ENCODE peak calls at places on chromosome 16, in nine cellular contexts. One of them, this sample, is unnamed.

GRCh38 chr16:4704913-4705312 is 11.6 kb downstream of the NUDT16L1 start:
- DNase-seq in activated naive CD8-positive, alpha-beta T cell treated with anti-CD3 and anti-CD28 coated beads, Interleukin-2, amount 50 U/mL, for 16 hours: no peak
- DNase-seq in stimulated activated CD4-positive, alpha-beta T cell treated with anti-CD3 and anti-CD28 coated beads, TNF-alpha, amount 100 ng/mL, for 4 hours: no peak
- DNase-seq in NCI-H69: no peak
- DNase-seq in activated CD4-positive, CD25-positive, alpha-beta regulatory T cell treated with anti-CD3 and anti-CD28 coated beads, Interleukin-2, amount 50 U/mL, for 16 hours: no peak
- DNase-seq in left kidney: no peak
- DNase-seq in HT1080: no peak
- DNase-seq in T-helper 2 cell: no peak
- DNase-seq in nucleus accumbens: no peak
- DNase-seq in this sample: no peak

GRCh38 chr16:2846511-2847310 is 11.3 kb downstream of the PRSS22 start:
- DNase-seq in nucleus accumbens: no peak
- DNase-seq in NCI-H69: no peak
- DNase-seq in T-helper 2 cell: no peak
- DNase-seq in left kidney: no peak
- DNase-seq in stimulated activated CD4-positive, alpha-beta T cell treated with anti-CD3 and anti-CD28 coated beads, TNF-alpha, amount 100 ng/mL, for 4 hours: no peak
- DNase-seq in HT1080: peak
- DNase-seq in activated naive CD8-positive, alpha-beta T cell treated with anti-CD3 and anti-CD28 coated beads, Interleukin-2, amount 50 U/mL, for 16 hours: no peak
- DNase-seq in activated CD4-positive, CD25-positive, alpha-beta regulatory T cell treated with anti-CD3 and anti-CD28 coated beads, Interleukin-2, amount 50 U/mL, for 16 hours: no peak
- DNase-seq in this sample: no peak

GRCh38 chr16:28191364-28191985 is 20.3 kb downstream of the XPO6 start:
- DNase-seq in nucleus accumbens: no peak
- DNase-seq in activated CD4-positive, CD25-positive, alpha-beta regulatory T cell treated with anti-CD3 and anti-CD28 coated beads, Interleukin-2, amount 50 U/mL, for 16 hours: no peak
- DNase-seq in stimulated activated CD4-positive, alpha-beta T cell treated with anti-CD3 and anti-CD28 coated beads, TNF-alpha, amount 100 ng/mL, for 4 hours: no peak
- DNase-seq in left kidney: peak
- DNase-seq in NCI-H69: peak
- DNase-seq in activated naive CD8-positive, alpha-beta T cell treated with anti-CD3 and anti-CD28 coated beads, Interleukin-2, amount 50 U/mL, for 16 hours: no peak
- DNase-seq in HT1080: no peak
- DNase-seq in T-helper 2 cell: no peak
- DNase-seq in this sample: no peak

GRCh38 chr16:12767897-12768296 is 35.8 kb downstream of the CPPED1 start:
- DNase-seq in NCI-H69: no peak
- DNase-seq in nucleus accumbens: no peak
- DNase-seq in HT1080: no peak
- DNase-seq in activated naive CD8-positive, alpha-beta T cell treated with anti-CD3 and anti-CD28 coated beads, Interleukin-2, amount 50 U/mL, for 16 hours: no peak
- DNase-seq in activated CD4-positive, CD25-positive, alpha-beta regulatory T cell treated with anti-CD3 and anti-CD28 coated beads, Interleukin-2, amount 50 U/mL, for 16 hours: no peak
- DNase-seq in stimulated activated CD4-positive, alpha-beta T cell treated with anti-CD3 and anti-CD28 coated beads, TNF-alpha, amount 100 ng/mL, for 4 hours: no peak
- DNase-seq in left kidney: no peak
- DNase-seq in T-helper 2 cell: no peak
- DNase-seq in this sample: no peak

GRCh38 chr16:28218109-28218508 is 6.3 kb upstream of the XPO6 start:
- DNase-seq in NCI-H69: peak
- DNase-seq in activated naive CD8-positive, alpha-beta T cell treated with anti-CD3 and anti-CD28 coated beads, Interleukin-2, amount 50 U/mL, for 16 hours: peak
- DNase-seq in HT1080: peak
- DNase-seq in left kidney: no peak
- DNase-seq in nucleus accumbens: no peak
- DNase-seq in stimulated activated CD4-positive, alpha-beta T cell treated with anti-CD3 and anti-CD28 coated beads, TNF-alpha, amount 100 ng/mL, for 4 hours: peak
- DNase-seq in activated CD4-positive, CD25-positive, alpha-beta regulatory T cell treated with anti-CD3 and anti-CD28 coated beads, Interleukin-2, amount 50 U/mL, for 16 hours: peak
- DNase-seq in T-helper 2 cell: peak
- DNase-seq in this sample: no peak

GRCh38 chr16:15502041-15502725 is 67.8 kb downstream of the BMERB1 start:
- DNase-seq in stimulated activated CD4-positive, alpha-beta T cell treated with anti-CD3 and anti-CD28 coated beads, TNF-alpha, amount 100 ng/mL, for 4 hours: no peak
- DNase-seq in activated naive CD8-positive, alpha-beta T cell treated with anti-CD3 and anti-CD28 coated beads, Interleukin-2, amount 50 U/mL, for 16 hours: no peak
- DNase-seq in activated CD4-positive, CD25-positive, alpha-beta regulatory T cell treated with anti-CD3 and anti-CD28 coated beads, Interleukin-2, amount 50 U/mL, for 16 hours: no peak
- DNase-seq in NCI-H69: no peak
- DNase-seq in HT1080: peak
- DNase-seq in nucleus accumbens: no peak
- DNase-seq in T-helper 2 cell: no peak
- DNase-seq in left kidney: peak
- DNase-seq in this sample: no peak

GRCh38 chr16:12538667-12539081 is 265.0 kb downstream of the CPPED1 start:
- DNase-seq in HT1080: no peak
- DNase-seq in left kidney: no peak
- DNase-seq in T-helper 2 cell: no peak
- DNase-seq in stimulated activated CD4-positive, alpha-beta T cell treated with anti-CD3 and anti-CD28 coated beads, TNF-alpha, amount 100 ng/mL, for 4 hours: no peak
- DNase-seq in activated CD4-positive, CD25-positive, alpha-beta regulatory T cell treated with anti-CD3 and anti-CD28 coated beads, Interleukin-2, amount 50 U/mL, for 16 hours: no peak
- DNase-seq in NCI-H69: peak
- DNase-seq in nucleus accumbens: no peak
- DNase-seq in activated naive CD8-positive, alpha-beta T cell treated with anti-CD3 and anti-CD28 coated beads, Interleukin-2, amount 50 U/mL, for 16 hours: no peak
- DNase-seq in this sample: no peak

GRCh38 chr16:794091-794842 is 5.8 kb downstream of the CHTF18 start:
- DNase-seq in activated naive CD8-positive, alpha-beta T cell treated with anti-CD3 and anti-CD28 coated beads, Interleukin-2, amount 50 U/mL, for 16 hours: no peak
- DNase-seq in activated CD4-positive, CD25-positive, alpha-beta regulatory T cell treated with anti-CD3 and anti-CD28 coated beads, Interleukin-2, amount 50 U/mL, for 16 hours: no peak
- DNase-seq in left kidney: no peak
- DNase-seq in stimulated activated CD4-positive, alpha-beta T cell treated with anti-CD3 and anti-CD28 coated beads, TNF-alpha, amount 100 ng/mL, for 4 hours: no peak
- DNase-seq in nucleus accumbens: no peak
- DNase-seq in NCI-H69: no peak
- DNase-seq in HT1080: no peak
- DNase-seq in T-helper 2 cell: no peak
- DNase-seq in this sample: no peak

GRCh38 chr16:89330177-89330856 is 112.8 kb downstream of the ZNF778 start:
- DNase-seq in left kidney: no peak
- DNase-seq in NCI-H69: peak
- DNase-seq in T-helper 2 cell: peak
- DNase-seq in nucleus accumbens: no peak
- DNase-seq in stimulated activated CD4-positive, alpha-beta T cell treated with anti-CD3 and anti-CD28 coated beads, TNF-alpha, amount 100 ng/mL, for 4 hours: no peak
- DNase-seq in activated CD4-positive, CD25-positive, alpha-beta regulatory T cell treated with anti-CD3 and anti-CD28 coated beads, Interleukin-2, amount 50 U/mL, for 16 hours: no peak
- DNase-seq in HT1080: peak
- DNase-seq in activated naive CD8-positive, alpha-beta T cell treated with anti-CD3 and anti-CD28 coated beads, Interleukin-2, amount 50 U/mL, for 16 hours: no peak
- DNase-seq in this sample: no peak

GRCh38 chr16:12729448-12729847 is 74.2 kb downstream of the CPPED1 start:
- DNase-seq in HT1080: peak
- DNase-seq in nucleus accumbens: no peak
- DNase-seq in activated naive CD8-positive, alpha-beta T cell treated with anti-CD3 and anti-CD28 coated beads, Interleukin-2, amount 50 U/mL, for 16 hours: no peak
- DNase-seq in left kidney: no peak
- DNase-seq in stimulated activated CD4-positive, alpha-beta T cell treated with anti-CD3 and anti-CD28 coated beads, TNF-alpha, amount 100 ng/mL, for 4 hours: no peak
- DNase-seq in activated CD4-positive, CD25-positive, alpha-beta regulatory T cell treated with anti-CD3 and anti-CD28 coated beads, Interleukin-2, amount 50 U/mL, for 16 hours: no peak
- DNase-seq in NCI-H69: no peak
- DNase-seq in T-helper 2 cell: no peak
- DNase-seq in this sample: no peak

GRCh38 chr16:79211581-79211980 is 389.0 kb downstream of the MAF start:
- DNase-seq in HT1080: no peak
- DNase-seq in stimulated activated CD4-positive, alpha-beta T cell treated with anti-CD3 and anti-CD28 coated beads, TNF-alpha, amount 100 ng/mL, for 4 hours: no peak
- DNase-seq in T-helper 2 cell: no peak
- DNase-seq in activated naive CD8-positive, alpha-beta T cell treated with anti-CD3 and anti-CD28 coated beads, Interleukin-2, amount 50 U/mL, for 16 hours: no peak
- DNase-seq in nucleus accumbens: peak
- DNase-seq in NCI-H69: no peak
- DNase-seq in activated CD4-positive, CD25-positive, alpha-beta regulatory T cell treated with anti-CD3 and anti-CD28 coated beads, Interleukin-2, amount 50 U/mL, for 16 hours: no peak
- DNase-seq in left kidney: no peak
- DNase-seq in this sample: no peak

GRCh38 chr16:8588703-8589292 is 1.5 kb downstream of the TMEM114 start:
- DNase-seq in activated naive CD8-positive, alpha-beta T cell treated with anti-CD3 and anti-CD28 coated beads, Interleukin-2, amount 50 U/mL, for 16 hours: no peak
- DNase-seq in nucleus accumbens: no peak
- DNase-seq in NCI-H69: peak
- DNase-seq in T-helper 2 cell: no peak
- DNase-seq in left kidney: no peak
- DNase-seq in HT1080: no peak
- DNase-seq in activated CD4-positive, CD25-positive, alpha-beta regulatory T cell treated with anti-CD3 and anti-CD28 coated beads, Interleukin-2, amount 50 U/mL, for 16 hours: no peak
- DNase-seq in stimulated activated CD4-positive, alpha-beta T cell treated with anti-CD3 and anti-CD28 coated beads, TNF-alpha, amount 100 ng/mL, for 4 hours: no peak
- DNase-seq in this sample: no peak

GRCh38 chr16:59053911-59054310 is 319.8 kb upstream of the GOT2 start:
- DNase-seq in left kidney: no peak
- DNase-seq in NCI-H69: no peak
- DNase-seq in stimulated activated CD4-positive, alpha-beta T cell treated with anti-CD3 and anti-CD28 coated beads, TNF-alpha, amount 100 ng/mL, for 4 hours: no peak
- DNase-seq in activated CD4-positive, CD25-positive, alpha-beta regulatory T cell treated with anti-CD3 and anti-CD28 coated beads, Interleukin-2, amount 50 U/mL, for 16 hours: no peak
- DNase-seq in activated naive CD8-positive, alpha-beta T cell treated with anti-CD3 and anti-CD28 coated beads, Interleukin-2, amount 50 U/mL, for 16 hours: no peak
- DNase-seq in T-helper 2 cell: no peak
- DNase-seq in HT1080: no peak
- DNase-seq in nucleus accumbens: no peak
- DNase-seq in this sample: no peak

GRCh38 chr16:31131416-31131815 is 4.1 kb downstream of the PRSS8 start:
- DNase-seq in left kidney: no peak
- DNase-seq in HT1080: no peak
- DNase-seq in nucleus accumbens: no peak
- DNase-seq in T-helper 2 cell: no peak
- DNase-seq in activated CD4-positive, CD25-positive, alpha-beta regulatory T cell treated with anti-CD3 and anti-CD28 coated beads, Interleukin-2, amount 50 U/mL, for 16 hours: no peak
- DNase-seq in NCI-H69: no peak
- DNase-seq in activated naive CD8-positive, alpha-beta T cell treated with anti-CD3 and anti-CD28 coated beads, Interleukin-2, amount 50 U/mL, for 16 hours: no peak
- DNase-seq in stimulated activated CD4-positive, alpha-beta T cell treated with anti-CD3 and anti-CD28 coated beads, TNF-alpha, amount 100 ng/mL, for 4 hours: no peak
- DNase-seq in this sample: no peak

GRCh38 chr16:3472878-3473595 is 22.3 kb downstream of the C16orf90 start:
- DNase-seq in left kidney: no peak
- DNase-seq in HT1080: no peak
- DNase-seq in activated naive CD8-positive, alpha-beta T cell treated with anti-CD3 and anti-CD28 coated beads, Interleukin-2, amount 50 U/mL, for 16 hours: no peak
- DNase-seq in activated CD4-positive, CD25-positive, alpha-beta regulatory T cell treated with anti-CD3 and anti-CD28 coated beads, Interleukin-2, amount 50 U/mL, for 16 hours: no peak
- DNase-seq in T-helper 2 cell: no peak
- DNase-seq in stimulated activated CD4-positive, alpha-beta T cell treated with anti-CD3 and anti-CD28 coated beads, TNF-alpha, amount 100 ng/mL, for 4 hours: no peak
- DNase-seq in nucleus accumbens: no peak
- DNase-seq in NCI-H69: no peak
- DNase-seq in this sample: no peak

GRCh38 chr16:50665128-50665878 is 15.8 kb downstream of the SNX20 start:
- DNase-seq in HT1080: peak
- DNase-seq in T-helper 2 cell: peak
- DNase-seq in left kidney: peak
- DNase-seq in activated CD4-positive, CD25-positive, alpha-beta regulatory T cell treated with anti-CD3 and anti-CD28 coated beads, Interleukin-2, amount 50 U/mL, for 16 hours: peak
- DNase-seq in nucleus accumbens: peak
- DNase-seq in NCI-H69: peak
- DNase-seq in stimulated activated CD4-positive, alpha-beta T cell treated with anti-CD3 and anti-CD28 coated beads, TNF-alpha, amount 100 ng/mL, for 4 hours: peak
- DNase-seq in activated naive CD8-positive, alpha-beta T cell treated with anti-CD3 and anti-CD28 coated beads, Interleukin-2, amount 50 U/mL, for 16 hours: peak
- DNase-seq in this sample: no peak

GRCh38 chr16:77214411-77215138 is 15.4 kb downstream of the SYCE1L start:
- DNase-seq in left kidney: no peak
- DNase-seq in nucleus accumbens: no peak
- DNase-seq in activated CD4-positive, CD25-positive, alpha-beta regulatory T cell treated with anti-CD3 and anti-CD28 coated beads, Interleukin-2, amount 50 U/mL, for 16 hours: no peak
- DNase-seq in T-helper 2 cell: no peak
- DNase-seq in HT1080: no peak
- DNase-seq in NCI-H69: peak
- DNase-seq in stimulated activated CD4-positive, alpha-beta T cell treated with anti-CD3 and anti-CD28 coated beads, TNF-alpha, amount 100 ng/mL, for 4 hours: no peak
- DNase-seq in activated naive CD8-positive, alpha-beta T cell treated with anti-CD3 and anti-CD28 coated beads, Interleukin-2, amount 50 U/mL, for 16 hours: no peak
- DNase-seq in this sample: no peak

GRCh38 chr16:11913425-11914079 is 2.2 kb downstream of the GSPT1 start:
- DNase-seq in nucleus accumbens: no peak
- DNase-seq in T-helper 2 cell: peak
- DNase-seq in stimulated activated CD4-positive, alpha-beta T cell treated with anti-CD3 and anti-CD28 coated beads, TNF-alpha, amount 100 ng/mL, for 4 hours: no peak
- DNase-seq in NCI-H69: peak
- DNase-seq in HT1080: peak
- DNase-seq in activated naive CD8-positive, alpha-beta T cell treated with anti-CD3 and anti-CD28 coated beads, Interleukin-2, amount 50 U/mL, for 16 hours: no peak
- DNase-seq in activated CD4-positive, CD25-positive, alpha-beta regulatory T cell treated with anti-CD3 and anti-CD28 coated beads, Interleukin-2, amount 50 U/mL, for 16 hours: peak
- DNase-seq in left kidney: no peak
- DNase-seq in this sample: no peak

GRCh38 chr16:87156195-87156594 is 161.0 kb downstream of the C16orf95 start:
- DNase-seq in HT1080: no peak
- DNase-seq in activated CD4-positive, CD25-positive, alpha-beta regulatory T cell treated with anti-CD3 and anti-CD28 coated beads, Interleukin-2, amount 50 U/mL, for 16 hours: no peak
- DNase-seq in left kidney: no peak
- DNase-seq in stimulated activated CD4-positive, alpha-beta T cell treated with anti-CD3 and anti-CD28 coated beads, TNF-alpha, amount 100 ng/mL, for 4 hours: no peak
- DNase-seq in NCI-H69: no peak
- DNase-seq in activated naive CD8-positive, alpha-beta T cell treated with anti-CD3 and anti-CD28 coated beads, Interleukin-2, amount 50 U/mL, for 16 hours: no peak
- DNase-seq in nucleus accumbens: no peak
- DNase-seq in T-helper 2 cell: no peak
- DNase-seq in this sample: no peak

GRCh38 chr16:521381-522210 is 5.9 kb upstream of the CAPN15 start:
- DNase-seq in HT1080: no peak
- DNase-seq in nucleus accumbens: no peak
- DNase-seq in activated CD4-positive, CD25-positive, alpha-beta regulatory T cell treated with anti-CD3 and anti-CD28 coated beads, Interleukin-2, amount 50 U/mL, for 16 hours: no peak
- DNase-seq in activated naive CD8-positive, alpha-beta T cell treated with anti-CD3 and anti-CD28 coated beads, Interleukin-2, amount 50 U/mL, for 16 hours: no peak
- DNase-seq in NCI-H69: no peak
- DNase-seq in left kidney: no peak
- DNase-seq in stimulated activated CD4-positive, alpha-beta T cell treated with anti-CD3 and anti-CD28 coated beads, TNF-alpha, amount 100 ng/mL, for 4 hours: no peak
- DNase-seq in T-helper 2 cell: no peak
- DNase-seq in this sample: no peak

GRCh38 chr16:81266680-81267095 is 28.2 kb downstream of the BCO1 start:
- DNase-seq in T-helper 2 cell: no peak
- DNase-seq in activated CD4-positive, CD25-positive, alpha-beta regulatory T cell treated with anti-CD3 and anti-CD28 coated beads, Interleukin-2, amount 50 U/mL, for 16 hours: no peak
- DNase-seq in activated naive CD8-positive, alpha-beta T cell treated with anti-CD3 and anti-CD28 coated beads, Interleukin-2, amount 50 U/mL, for 16 hours: no peak
- DNase-seq in nucleus accumbens: no peak
- DNase-seq in left kidney: no peak
- DNase-seq in stimulated activated CD4-positive, alpha-beta T cell treated with anti-CD3 and anti-CD28 coated beads, TNF-alpha, amount 100 ng/mL, for 4 hours: no peak
- DNase-seq in NCI-H69: peak
- DNase-seq in HT1080: peak
- DNase-seq in this sample: no peak

GRCh38 chr16:11439790-11440656 is 94.8 kb downstream of the RMI2 start:
- DNase-seq in activated naive CD8-positive, alpha-beta T cell treated with anti-CD3 and anti-CD28 coated beads, Interleukin-2, amount 50 U/mL, for 16 hours: no peak
- DNase-seq in stimulated activated CD4-positive, alpha-beta T cell treated with anti-CD3 and anti-CD28 coated beads, TNF-alpha, amount 100 ng/mL, for 4 hours: no peak
- DNase-seq in nucleus accumbens: no peak
- DNase-seq in left kidney: no peak
- DNase-seq in HT1080: no peak
- DNase-seq in NCI-H69: peak
- DNase-seq in activated CD4-positive, CD25-positive, alpha-beta regulatory T cell treated with anti-CD3 and anti-CD28 coated beads, Interleukin-2, amount 50 U/mL, for 16 hours: no peak
- DNase-seq in T-helper 2 cell: no peak
- DNase-seq in this sample: no peak

GRCh38 chr16:87471278-87472141 is 21.3 kb downstream of the ZCCHC14 start:
- DNase-seq in HT1080: no peak
- DNase-seq in nucleus accumbens: no peak
- DNase-seq in activated naive CD8-positive, alpha-beta T cell treated with anti-CD3 and anti-CD28 coated beads, Interleukin-2, amount 50 U/mL, for 16 hours: no peak
- DNase-seq in left kidney: no peak
- DNase-seq in NCI-H69: peak
- DNase-seq in stimulated activated CD4-positive, alpha-beta T cell treated with anti-CD3 and anti-CD28 coated beads, TNF-alpha, amount 100 ng/mL, for 4 hours: no peak
- DNase-seq in T-helper 2 cell: no peak
- DNase-seq in activated CD4-positive, CD25-positive, alpha-beta regulatory T cell treated with anti-CD3 and anti-CD28 coated beads, Interleukin-2, amount 50 U/mL, for 16 hours: no peak
- DNase-seq in this sample: no peak

This sample was measured in GM12878.